ENCODE peak calls at places on chromosomes 6 and 20, in five cellular contexts. P is ovary, D is sigmoid colon, E is stomach, O is A549. Y is an unnamed sample.

GRCh38 chr20:32191873-32192272 is 15.7 kb downstream of the PLAGL2 start:
- DNase-seq in P (no peak), D (no peak), E (no peak), O (no peak), Y (no peak)

GRCh38 chr20:23399568-23400241 is 21.6 kb downstream of the NAPB start:
- DNase-seq in P (no peak), D (no peak), E (no peak), O (peak; percentile 28), Y (no peak)

GRCh38 chr20:45100563-45101245 is at the start of gene KCNS1:
- DNase-seq in P (no peak), D (no peak), E (no peak), O (no peak), Y (no peak)

GRCh38 chr6:7719364-7719763 is 6.5 kb upstream of the BMP6 start:
- DNase-seq in P (no peak), D (no peak), E (no peak), O (no peak), Y (no peak)

GRCh38 chr20:56223352-56223751 is 25.2 kb upstream of the MC3R start:
- DNase-seq in P (no peak), D (no peak), E (no peak), O (no peak), Y (no peak)

GRCh38 chr6:53466257-53466656 is 78.6 kb downstream of the GCLC start:
- DNase-seq in P (no peak), D (no peak), E (no peak), O (no peak), Y (no peak)

GRCh38 chr6:140182819-140183218 is 808.4 kb upstream of the CITED2 start:
- DNase-seq in P (no peak), D (no peak), E (no peak), O (no peak), Y (no peak)

GRCh38 chr20:25087186-25087929 is 5.4 kb upstream of the VSX1 start:
- DNase-seq in P (no peak), D (no peak), E (no peak), O (no peak), Y (no peak)

GRCh38 chr6:56904068-56904467 is 50.8 kb upstream of the BEND6 start:
- DNase-seq in P (no peak), D (no peak), E (no peak), O (no peak), Y (no peak)

GRCh38 chr6:148593813-148594170 is 153.0 kb upstream of the UST start:
- DNase-seq in P (no peak), D (no peak), E (no peak), O (no peak), Y (no peak)

GRCh38 chr20:23161244-23161875 is 75.2 kb upstream of the CD93 start:
- DNase-seq in P (no peak), D (peak; percentile 62), E (no peak), O (no peak), Y (no peak)

GRCh38 chr6:85593438-85594196 is at the start of gene SNX14:
- DNase-seq in P (peak; percentile 96), D (peak; percentile 98), E (peak; percentile 96), O (peak; percentile 76), Y (peak; percentile 97)
- TF ChIP-seq EP300 in P (no peak), D (no peak), E (peak; percentile 5), O (no peak), Y (no peak)

GRCh38 chr6:20477485-20477884 is 56.8 kb upstream of the CDKAL1 start:
- DNase-seq in P (no peak), D (no peak), E (no peak), O (no peak), Y (no peak)

GRCh38 chr6:20476501-20477043 is 57.7 kb upstream of the CDKAL1 start:
- DNase-seq in P (no peak), D (no peak), E (no peak), O (no peak), Y (no peak)

GRCh38 chr6:20473518-20473917 is 60.7 kb upstream of the CDKAL1 start:
- DNase-seq in P (no peak), D (no peak), E (no peak), O (no peak), Y (no peak)

GRCh38 chr6:20472748-20473147 is 61.5 kb upstream of the CDKAL1 start:
- DNase-seq in P (no peak), D (no peak), E (no peak), O (no peak), Y (no peak)

DNA sequence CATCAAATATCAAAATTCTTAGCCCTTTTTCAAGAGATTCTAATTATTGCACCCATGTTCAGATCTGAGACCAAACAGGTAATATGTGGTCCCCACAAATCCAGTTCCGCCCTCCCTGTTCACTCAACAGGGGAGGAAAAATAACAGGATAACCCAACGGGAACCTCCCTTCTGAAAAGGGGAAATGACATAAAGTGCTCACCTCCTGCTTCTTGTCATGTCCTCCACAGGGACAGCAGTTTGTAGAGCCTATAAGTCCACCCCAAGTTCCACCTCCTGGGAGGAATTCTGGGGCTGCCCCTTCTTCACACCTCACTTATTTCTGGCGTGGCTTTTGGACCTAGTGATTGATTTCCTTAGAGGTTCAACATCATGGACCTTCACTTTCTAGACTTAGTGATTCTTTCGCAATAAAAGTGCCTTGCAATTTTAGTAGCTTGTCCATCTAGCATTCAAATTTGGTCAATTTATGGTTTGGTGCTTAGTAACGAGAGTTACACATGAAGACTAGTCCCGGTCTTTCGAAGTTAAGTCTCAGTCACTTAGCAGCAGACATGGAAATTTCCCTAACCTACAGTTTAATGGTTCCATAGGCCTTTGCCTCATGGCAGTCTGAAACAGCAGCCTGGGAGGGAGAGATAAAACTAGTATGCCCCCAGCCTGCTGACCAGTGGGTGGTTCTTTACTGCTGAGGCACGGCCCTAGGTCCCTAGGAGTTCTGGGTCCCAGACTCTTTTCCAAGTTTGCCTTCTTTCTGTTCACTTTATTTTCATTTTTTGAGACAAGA is 59.3 kb upstream of the CDKAL1 start:
- DNase-seq in P (no peak), D (no peak), E (no peak), O (no peak), Y (no peak)
- TF ChIP-seq EP300 in P (no peak), D (no peak), E (no peak), O (no peak), Y (no peak)

GRCh38 chr6:41375598-41376151 is 40.3 kb downstream of the NCR2 start:
- DNase-seq in P (no peak), D (no peak), E (no peak), O (no peak), Y (no peak)
- TF ChIP-seq EP300 in P (no peak), D (no peak), E (no peak), O (no peak), Y (no peak)

GRCh38 chr6:162068340-162068739 is 659.2 kb downstream of the PRKN start:
- DNase-seq in P (no peak), D (no peak), E (no peak), O (no peak), Y (no peak)
- TF ChIP-seq EP300 in P (no peak), D (no peak), E (no peak), O (no peak), Y (no peak)

DNA sequence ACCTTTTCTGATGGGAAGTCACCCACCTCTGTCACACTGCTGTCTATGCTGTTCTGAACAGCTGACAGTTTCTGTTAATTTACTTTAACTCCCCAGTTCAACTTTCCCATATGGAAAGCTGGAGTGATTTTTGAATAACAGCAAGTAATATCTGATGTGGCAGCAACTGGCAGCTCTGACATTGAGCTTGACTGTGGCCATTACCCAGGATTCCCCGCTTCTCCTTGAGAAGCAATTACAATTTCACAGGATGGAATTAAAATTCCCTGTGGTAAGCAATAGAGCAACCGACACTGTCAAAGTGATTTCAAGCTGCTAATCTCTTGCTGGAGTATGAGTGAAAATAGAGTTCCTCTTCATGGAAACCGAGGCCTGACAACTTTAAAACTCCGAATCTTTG is 348.1 kb upstream of the SOX4 start:
- DNase-seq in P (no peak), D (no peak), E (no peak), O (no peak), Y (no peak)
- TF ChIP-seq EP300 in P (no peak), D (no peak), E (no peak), O (no peak), Y (no peak)

GRCh38 chr6:16434885-16435284 is 196.5 kb downstream of the GMPR start:
- DNase-seq in P (no peak), D (no peak), E (no peak), O (no peak), Y (no peak)
- TF ChIP-seq EP300 in P (no peak), D (no peak), E (no peak), O (no peak), Y (no peak)

DNA sequence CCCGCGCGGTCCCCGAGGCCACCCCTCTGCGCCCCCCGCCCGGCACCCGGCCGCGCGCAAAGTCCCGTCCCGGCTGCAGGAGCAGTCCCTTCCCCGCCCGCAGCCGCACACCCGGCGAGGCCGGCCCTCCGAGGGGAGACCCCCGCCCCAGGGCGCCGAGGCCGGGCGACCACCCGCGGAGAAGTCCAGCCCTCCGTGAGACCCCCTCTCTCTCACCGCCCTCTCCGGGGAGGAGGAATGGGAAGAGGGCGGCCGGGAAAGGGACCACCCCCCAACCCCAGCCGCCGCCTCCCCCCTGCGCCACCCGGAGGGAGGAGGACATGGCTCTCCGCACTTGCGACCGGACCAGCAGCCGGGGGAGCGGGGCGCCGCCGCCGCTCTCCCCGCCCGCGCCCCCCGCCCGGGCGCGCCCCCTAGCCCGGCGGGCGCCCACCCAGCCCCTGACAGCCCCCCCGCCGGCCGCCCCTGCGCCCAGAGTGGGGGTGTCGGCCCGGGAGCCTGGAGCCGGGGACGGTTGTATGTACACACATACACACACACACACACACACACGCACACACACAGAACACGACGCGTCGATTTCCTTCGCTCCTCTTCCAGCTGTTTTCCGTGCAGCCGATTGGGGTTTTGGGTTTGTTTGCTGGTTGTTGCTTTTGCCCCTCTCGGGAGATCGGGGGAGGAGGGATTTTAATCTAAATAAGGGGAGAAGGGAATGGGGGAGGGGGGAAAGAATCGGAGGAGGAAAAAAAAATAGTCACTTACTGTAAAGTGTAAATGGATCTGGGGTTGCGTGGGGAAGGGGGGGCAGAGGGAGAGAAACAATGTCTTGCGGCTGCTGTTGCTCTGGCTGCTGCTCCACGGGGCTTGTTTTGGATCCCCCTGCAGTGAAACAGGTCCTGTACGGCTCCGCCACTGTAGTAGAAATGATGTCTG is at the start of gene ATXN1:
- DNase-seq in P (peak; percentile 78), D (peak; percentile 85), E (peak; percentile 62), O (peak; percentile 18), Y (peak; percentile 78)
- TF ChIP-seq EP300 in P (no peak), D (no peak), E (no peak), O (no peak), Y (no peak)

GRCh38 chr6:139068846-139069245 is 40.3 kb downstream of the ABRACL start:
- DNase-seq in P (no peak), D (no peak), E (no peak), O (no peak), Y (no peak)

GRCh38 chr6:139073118-139073517 is 44.6 kb downstream of the ABRACL start:
- DNase-seq in P (no peak), D (no peak), E (no peak), O (no peak), Y (no peak)
- TF ChIP-seq EP300 in P (no peak), D (no peak), E (no peak), O (no peak), Y (no peak)

DNA sequence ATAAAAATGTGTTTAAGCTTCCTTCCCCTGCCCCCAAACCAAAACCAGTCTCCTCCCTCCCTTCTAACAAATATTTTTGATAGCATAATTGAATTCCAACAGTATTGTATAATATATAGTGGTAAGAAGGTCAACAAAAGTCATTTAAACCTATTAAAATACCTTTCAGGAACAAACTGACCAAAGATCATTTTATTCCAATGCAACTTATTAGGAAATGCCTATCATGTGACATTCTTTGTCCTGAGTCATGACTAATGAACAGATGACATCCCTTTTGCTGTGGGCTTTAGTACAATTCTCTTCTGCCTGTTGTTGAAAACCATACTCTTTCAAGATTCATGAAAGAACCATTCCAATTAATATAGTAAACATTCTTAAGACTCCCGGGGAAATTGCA is 51.5 kb upstream of the TRAF3IP2 start:
- DNase-seq in P (no peak), D (no peak), E (no peak), O (no peak), Y (no peak)
- TF ChIP-seq EP300 in P (no peak), D (no peak), E (no peak), O (no peak), Y (no peak)